ENCODE peak calls at places on chromosomes 7 and 10, in four cellular contexts. W is HepG2, K is GM12878, R is K562. Q is an unnamed sample.

GRCh38 chr7:28036748-28037147 is 143.8 kb downstream of the JAZF1 start:
- DNase-seq in W (no peak), R (no peak), K (no peak), Q (peak)

GRCh38 chr7:34091330-34091917 is 186.1 kb downstream of the BMPER start:
- DNase-seq in K (no peak), R (peak), W (peak), Q (no peak)

GRCh38 chr10:115295213-115295805 is 202.1 kb downstream of the ATRNL1 start:
- DNase-seq in R (no peak), K (no peak), W (no peak), Q (no peak)

GRCh38 chr7:32036557-32036956 is 33.6 kb downstream of the PDE1C start:
- DNase-seq in R (no peak), W (no peak), K (no peak), Q (no peak)

GRCh38 chr10:71772832-71773220 is 494 bp downstream of the VSIR start:
- DNase-seq in W (no peak), K (no peak), R (no peak), Q (no peak)

GRCh38 chr7:29574659-29575058 is 11.0 kb downstream of the PRR15 start:
- DNase-seq in W (no peak), R (no peak), K (no peak), Q (no peak)

GRCh38 chr7:111775205-111775604 is 212.9 kb upstream of the IMMP2L start:
- DNase-seq in W (no peak), K (no peak), R (no peak), Q (no peak)

GRCh38 chr7:1544178-1544895 is 11.7 kb downstream of the TMEM184A start:
- DNase-seq in W (no peak), K (no peak), R (no peak), Q (no peak)

GRCh38 chr7:42932861-42933591 is 850 bp downstream of the MRPL32 start:
- DNase-seq in R (peak), W (no peak), K (no peak), Q (no peak)

GRCh38 chr7:41058986-41059741 is 643.7 kb downstream of the INHBA start:
- DNase-seq in R (no peak), W (no peak), K (no peak), Q (no peak)

GRCh38 chr10:72145657-72146450 is 57.5 kb upstream of the SPOCK2 start:
- DNase-seq in W (no peak), R (no peak), K (no peak), Q (no peak)

GRCh38 chr10:104300736-104301292 is 31.8 kb downstream of the GSTO2 start:
- DNase-seq in K (no peak), R (no peak), W (no peak), Q (peak)

GRCh38 chr10:35928760-35929159 is 286.7 kb upstream of the FZD8 start:
- DNase-seq in K (no peak), W (no peak), R (no peak), Q (no peak)

GRCh38 chr10:78471326-78471722 is 437.7 kb downstream of the RPS24 start:
- DNase-seq in K (no peak), W (no peak), R (no peak), Q (no peak)

GRCh38 chr7:47982610-47983009 is 3.2 kb upstream of the HUS1 start:
- DNase-seq in K (no peak), R (no peak), W (no peak), Q (no peak)

GRCh38 chr10:71404510-71405295 is 8.0 kb downstream of the CDH23 start:
- DNase-seq in K (no peak), R (no peak), W (no peak), Q (no peak)

GRCh38 chr10:87589653-87590052 is 70.0 kb upstream of the PAPSS2 start:
- DNase-seq in K (no peak), W (peak), R (no peak), Q (no peak)

GRCh38 chr10:949446-949845 is 17.9 kb upstream of the LARP4B start:
- DNase-seq in R (no peak), K (no peak), W (no peak), Q (no peak)

DNA sequence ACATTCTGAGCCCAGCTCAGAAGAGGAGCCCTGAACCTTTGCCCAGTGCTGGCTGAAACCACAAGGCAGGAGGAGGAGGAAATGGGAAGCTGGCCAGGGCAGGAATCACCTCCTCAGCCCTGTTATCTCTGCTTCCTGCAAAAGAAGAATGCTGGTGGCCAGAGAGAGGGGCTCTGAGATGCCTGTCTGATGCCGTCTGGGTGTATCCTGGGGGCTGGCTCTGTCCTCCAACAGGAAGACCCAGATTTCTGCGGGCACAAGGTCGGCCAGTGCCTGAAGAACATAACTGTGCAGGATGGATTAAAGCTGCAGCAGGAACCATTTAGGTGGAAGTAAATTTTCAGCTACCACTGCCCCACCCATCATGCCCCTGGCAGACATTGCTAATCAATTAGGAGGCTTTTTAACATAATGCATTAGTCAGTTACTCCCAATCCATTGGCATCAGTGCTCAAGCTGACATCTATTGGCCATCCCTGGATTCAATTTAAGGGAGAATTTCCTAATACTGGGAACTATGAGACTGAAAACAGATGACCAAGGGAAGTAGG is 67.7 kb downstream of the COL13A1 start:
- DNase-seq in W (no peak), R (no peak), K (no peak), Q (no peak)
- H3K27ac ChIP-seq in W (no peak), R (no peak), K (no peak), Q (peak)

GRCh38 chr10:30215631-30216030 is 133.4 kb downstream of the MTPAP start:
- DNase-seq in K (no peak), W (no peak), R (no peak), Q (no peak)
- H3K4me3 ChIP-seq in K (no peak), W (no peak), R (no peak), Q (no peak)

GRCh38 chr7:135283959-135284638 is 50.5 kb downstream of the STRA8 start:
- DNase-seq in K (no peak), W (no peak), R (no peak), Q (no peak)

GRCh38 chr7:135281363-135281949 is 47.8 kb downstream of the STRA8 start:
- DNase-seq in W (peak), K (peak), R (peak), Q (peak)

GRCh38 chr7:135282621-135283295 is 49.1 kb downstream of the STRA8 start:
- DNase-seq in W (no peak), R (no peak), K (no peak), Q (no peak)

GRCh38 chr7:135286876-135287275 is 53.2 kb downstream of the STRA8 start:
- DNase-seq in R (no peak), K (no peak), W (no peak), Q (no peak)

GRCh38 chr7:135285547-135285946 is 51.9 kb downstream of the STRA8 start:
- DNase-seq in K (no peak), W (no peak), R (no peak), Q (no peak)
- TF ChIP-seq CHD4 in K (no peak), W (no peak), R (no peak), Q (no peak)

GRCh38 chr10:114242235-114242634 is 3.2 kb downstream of the VWA2 start:
- DNase-seq in R (no peak), W (no peak), K (no peak), Q (no peak)

GRCh38 chr10:114243661-114244060 is 4.6 kb downstream of the VWA2 start:
- DNase-seq in R (no peak), W (no peak), K (no peak), Q (no peak)

GRCh38 chr10:114246679-114247305 is 7.7 kb downstream of the VWA2 start:
- DNase-seq in R (no peak), K (no peak), W (no peak), Q (no peak)

GRCh38 chr10:114244126-114244525 is 5.1 kb downstream of the VWA2 start:
- DNase-seq in W (no peak), K (no peak), R (no peak), Q (no peak)

GRCh38 chr10:114245128-114245791 is 6.2 kb downstream of the VWA2 start:
- DNase-seq in W (no peak), K (no peak), R (no peak), Q (no peak)
- H3K27ac ChIP-seq in W (no peak), K (no peak), R (no peak), Q (no peak)

DNA sequence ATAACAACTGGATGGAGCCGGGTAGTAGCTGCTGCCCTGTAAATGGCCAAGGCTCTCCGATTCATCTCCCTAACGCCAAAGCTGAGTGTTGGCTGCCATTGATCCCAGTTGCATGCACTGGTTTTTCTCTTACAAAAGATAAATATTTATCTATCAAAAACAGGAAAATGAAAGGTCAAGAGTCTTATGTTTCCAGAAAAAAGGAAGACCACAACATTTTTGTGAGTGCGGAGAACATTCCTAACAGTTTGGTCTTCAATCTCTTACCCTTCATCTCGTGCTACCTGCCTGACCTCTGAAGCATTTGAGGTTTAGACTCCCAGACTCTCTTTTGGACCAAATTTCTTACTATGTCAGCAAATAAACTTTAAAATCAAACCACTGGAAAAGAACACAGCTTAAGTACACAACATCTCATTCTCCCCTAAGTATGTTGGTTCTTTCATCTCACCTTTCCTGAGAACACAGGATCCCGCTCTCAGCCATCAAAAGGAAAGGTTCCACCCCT is 61.6 kb downstream of the SORBS1 start:
- DNase-seq in K (no peak), W (peak), R (no peak), Q (no peak)
- H3K4me3 ChIP-seq in K (no peak), W (no peak), R (no peak), Q (no peak)

DNA sequence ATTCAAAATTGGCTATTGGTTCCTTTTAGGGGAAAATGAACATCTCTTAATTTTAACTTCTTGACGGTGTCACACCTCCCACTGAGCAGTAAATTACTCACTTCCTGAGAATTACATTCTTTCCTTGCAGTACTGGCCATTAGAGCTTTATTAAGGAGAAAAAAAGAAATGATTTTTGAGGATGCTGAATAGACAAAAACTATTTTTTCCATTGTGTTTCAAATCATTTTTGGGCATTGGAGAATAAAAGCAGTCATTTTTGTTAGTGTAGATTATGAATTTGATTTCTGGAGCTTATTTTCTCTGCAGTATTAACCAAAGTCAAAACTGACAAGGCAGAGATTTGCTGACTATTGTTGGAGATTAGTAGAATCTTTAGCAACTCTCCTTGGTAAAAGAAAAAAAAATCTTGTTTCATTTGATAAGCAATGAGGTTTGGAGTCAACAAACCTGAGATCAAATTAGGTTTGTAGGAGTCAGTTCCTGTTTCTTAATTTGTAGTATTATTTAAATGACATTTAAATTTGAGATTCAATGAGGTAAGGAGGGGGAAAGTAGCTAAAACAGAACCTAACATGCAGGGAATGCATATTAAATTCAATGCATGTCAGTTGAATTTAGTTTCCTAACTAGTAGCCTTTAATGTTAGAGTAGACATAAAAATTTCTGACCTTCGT is 70.6 kb downstream of the AP3M1 start:
- DNase-seq in K (no peak), R (no peak), W (no peak), Q (no peak)
- TF ChIP-seq CHD4 in K (no peak), R (no peak), W (no peak), Q (no peak)

GRCh38 chr7:50351267-50351666 is 46.8 kb downstream of the IKZF1 start:
- DNase-seq in W (no peak), R (no peak), K (no peak), Q (no peak)
- H3K27ac ChIP-seq in W (no peak), R (peak), K (peak), Q (no peak)